ENCODE peak calls at places on chromosomes 3 and 15, in four cellular contexts. U, I, E and H are unnamed samples.

GRCh38 chr3:107117922-107118576 is 259.2 kb upstream of the CCDC54 start:
- DNase-seq in I (no peak), U (no peak), E (no peak), H (no peak)

GRCh38 chr3:33063651-33064051 is 33.3 kb downstream of the GLB1 start:
- DNase-seq in I (no peak), U (no peak), E (no peak), H (no peak)

GRCh38 chr3:129310111-129310601 is 31.5 kb downstream of the HMCES start:
- DNase-seq in U (no peak), E (no peak), I (no peak), H (no peak)

GRCh38 chr3:162112719-162113118 is 616.1 kb downstream of the OTOL1 start:
- DNase-seq in I (no peak), U (no peak), E (no peak), H (no peak)

GRCh38 chr3:125073506-125073905 is 17.7 kb upstream of the HEG1 start:
- DNase-seq in I (no peak), U (no peak), E (no peak), H (no peak)

GRCh38 chr3:36065321-36065720 is 315.0 kb upstream of the STAC start:
- DNase-seq in U (no peak), E (no peak), I (no peak), H (no peak)

GRCh38 chr3:36546196-36546595 is 165.9 kb downstream of the STAC start:
- DNase-seq in E (no peak), U (no peak), I (no peak), H (no peak)

GRCh38 chr3:51897391-51897790 is 5.8 kb downstream of the IQCF1 start:
- DNase-seq in U (no peak), I (no peak), E (peak; percentile 53), H (no peak)

GRCh38 chr3:172698650-172699049 is 12.2 kb downstream of the NCEH1 start:
- DNase-seq in E (no peak), I (peak; percentile 65), U (no peak), H (no peak)

GRCh38 chr3:66037330-66037985 is 1.3 kb downstream of the MAGI1 start:
- DNase-seq in U (peak; percentile 71), E (no peak), I (peak; percentile 57), H (no peak)

GRCh38 chr3:77513541-77513940 is 473.6 kb downstream of the ROBO2 start:
- DNase-seq in I (no peak), U (no peak), E (no peak), H (no peak)

GRCh38 chr15:58330836-58331561 is 100.8 kb upstream of the LIPC start:
- DNase-seq in E (peak; percentile 81), U (no peak), I (peak; percentile 24), H (no peak)

GRCh38 chr3:15470261-15470660 is 42.9 kb downstream of the EAF1 start:
- DNase-seq in E (no peak), I (no peak), U (no peak), H (no peak)

GRCh38 chr15:25733036-25733855 is 129.9 kb downstream of the ATP10A start:
- DNase-seq in E (peak; percentile 85), I (no peak), U (peak; percentile 38), H (peak; percentile 77)

GRCh38 chr3:13879102-13879945 is 547 bp downstream of the WNT7A start:
- DNase-seq in I (no peak), E (no peak), U (no peak), H (no peak)

GRCh38 chr15:85730001-85730820 is 64.5 kb downstream of the KLHL25 start:
- DNase-seq in I (no peak), U (no peak), E (no peak), H (no peak)

GRCh38 chr3:22245122-22245521 is 494.1 kb upstream of the ZNF385D start:
- DNase-seq in I (no peak), U (no peak), E (no peak), H (no peak)

GRCh38 chr3:4494807-4495200 is 1.7 kb downstream of the ITPR1 start:
- DNase-seq in E (no peak), U (no peak), I (no peak), H (no peak)

GRCh38 chr3:4498446-4498845 is 5.3 kb downstream of the ITPR1 start:
- DNase-seq in I (no peak), U (no peak), E (no peak), H (no peak)

GRCh38 chr3:4497884-4498283 is 4.7 kb downstream of the ITPR1 start:
- DNase-seq in I (no peak), U (no peak), E (no peak), H (no peak)

GRCh38 chr3:4495294-4496110 is 2.4 kb downstream of the ITPR1 start:
- DNase-seq in I (no peak), E (no peak), U (no peak), H (no peak)

DNA sequence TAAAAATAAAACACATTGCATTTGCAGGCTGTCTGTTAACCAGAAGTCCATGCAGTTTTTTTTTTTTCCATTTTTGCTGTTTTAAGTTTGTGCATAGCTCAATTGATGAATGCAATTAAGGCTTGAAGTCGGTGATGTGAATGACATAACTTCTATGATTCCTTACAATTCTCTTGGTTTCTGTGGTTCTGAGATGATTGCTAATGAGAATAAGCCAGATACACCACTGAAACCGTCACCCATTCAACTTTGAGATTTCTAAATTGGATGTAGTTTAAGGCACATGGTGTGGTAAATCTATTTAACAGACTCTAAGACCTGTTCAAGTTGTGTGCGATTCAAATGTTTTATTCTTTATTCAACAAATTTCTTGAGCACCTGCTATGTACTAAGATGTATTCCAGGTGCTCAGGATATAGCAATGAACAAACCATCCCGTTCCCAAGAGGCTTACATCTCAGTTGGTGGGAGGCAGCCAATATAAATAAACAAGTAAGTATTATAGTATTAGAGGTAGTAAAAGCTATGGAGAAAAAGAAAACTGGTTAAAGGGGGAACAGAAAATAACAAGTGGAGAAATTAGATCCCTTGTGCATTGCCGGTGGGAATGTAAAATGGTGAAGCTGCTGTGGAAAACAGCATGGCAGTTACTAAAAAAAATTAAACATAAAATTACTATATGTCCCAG is 4.0 kb downstream of the ITPR1 start:
- DNase-seq in E (no peak), I (no peak), U (no peak), H (no peak)
- H3K27ac ChIP-seq in E (no peak overlapping the region), I (no peak overlapping the region), U (no peak overlapping the region), H (no peak overlapping the region)

GRCh38 chr3:124032351-124032880 is 40.5 kb upstream of the ROPN1 start:
- DNase-seq in I (no peak), E (peak; percentile 90), U (peak; percentile 73), H (no peak)
- TF ChIP-seq POLR2AphosphoS5 in I (no peak), E (peak; percentile 36), U (no peak), H (no peak)

GRCh38 chr3:69786854-69787253 is 47.6 kb downstream of the MITF start:
- DNase-seq in I (no peak), U (no peak), E (no peak), H (no peak)

GRCh38 chr3:69781593-69781992 is 42.3 kb downstream of the MITF start:
- DNase-seq in E (no peak), I (no peak), U (no peak), H (no peak)

GRCh38 chr3:69785769-69786311 is 46.6 kb downstream of the MITF start:
- DNase-seq in U (no peak), I (no peak), E (no peak), H (no peak)

GRCh38 chr3:69787436-69788168 is 48.3 kb downstream of the MITF start:
- DNase-seq in E (no peak), I (no peak), U (no peak), H (no peak)

GRCh38 chr3:69784854-69785523 is 45.7 kb downstream of the MITF start:
- DNase-seq in E (no peak), I (peak; percentile 91), U (peak; percentile 89), H (no peak)
- H3K27ac ChIP-seq in E (peak overlapping the region; percentile 64), I (no peak overlapping the region), U (peak overlapping the region; percentile 74), H (peak overlapping the region; percentile 62)

GRCh38 chr15:27235161-27235560 is 264.2 kb downstream of the GABRG3 start:
- DNase-seq in U (no peak), I (no peak), E (no peak), H (no peak)

GRCh38 chr15:27235689-27236088 is 264.7 kb downstream of the GABRG3 start:
- DNase-seq in U (no peak), I (no peak), E (no peak), H (no peak)

GRCh38 chr15:27234593-27234992 is 263.6 kb downstream of the GABRG3 start:
- DNase-seq in U (no peak), E (no peak), I (no peak), H (no peak)

GRCh38 chr15:27238209-27238608 is 267.2 kb downstream of the GABRG3 start:
- DNase-seq in E (no peak), I (no peak), U (no peak), H (peak; percentile 69)

GRCh38 chr15:27237319-27237939 is 266.4 kb downstream of the GABRG3 start:
- DNase-seq in U (no peak), E (no peak), I (no peak), H (peak; percentile 64)
- TF ChIP-seq POLR2AphosphoS5 in U (no peak), E (no peak), I (no peak), H (no peak)

GRCh38 chr15:34588046-34588674 is 4.7 kb upstream of the GOLGA8B start:
- DNase-seq in I (peak; percentile 59), U (peak; percentile 84), E (no peak), H (no peak)
- H3K27ac ChIP-seq in I (no peak overlapping the region), U (peak overlapping the region; percentile 48), E (peak overlapping the region; percentile 54), H (no peak overlapping the region)

DNA sequence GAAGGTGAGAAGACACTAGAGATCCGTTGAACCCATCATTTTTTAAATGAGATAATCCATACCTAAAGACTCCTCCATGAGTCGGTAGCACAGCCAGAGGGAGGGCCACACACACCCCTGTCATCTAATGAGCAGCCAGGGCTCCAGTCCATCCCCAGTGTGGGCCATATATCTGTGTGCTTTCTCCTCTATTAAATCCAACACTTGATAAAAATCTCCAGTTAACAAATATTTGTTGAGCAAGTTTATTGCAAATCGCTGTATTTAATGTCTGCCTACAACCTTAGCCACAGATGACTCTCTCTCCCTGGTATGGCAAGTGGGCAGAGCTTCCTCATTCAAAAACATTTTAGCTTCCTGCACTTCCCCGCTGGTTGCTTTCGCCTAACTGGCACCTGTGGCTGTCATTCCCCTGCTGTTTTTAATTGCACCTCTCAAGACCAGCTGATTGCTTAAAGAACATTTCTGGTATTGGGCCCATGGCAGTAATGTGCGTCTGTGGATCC is 82.8 kb downstream of the SMAD3 start:
- DNase-seq in I (peak; percentile 75), E (no peak), U (peak; percentile 50), H (no peak)
- TF ChIP-seq POLR2AphosphoS5 in I (peak; percentile 34), E (no peak), U (no peak), H (no peak)